ENCODE peak calls at places on chromosomes 13 and 19, in six cellular contexts. One of them, this sample, is unnamed.

GRCh38 chr13:38979891-38980627 is 10.6 kb downstream of the STOML3 start:
- DNase-seq in activated naive CD8-positive, alpha-beta T cell treated with anti-CD3 and anti-CD28 coated beads, Interleukin-2, amount 50 U/mL, for 24 hours: no peak
- DNase-seq in EH: no peak
- DNase-seq in LoVo: no peak
- DNase-seq in astrocyte of the cerebellum: no peak
- DNase-seq in choroid plexus epithelial cell: peak
- DNase-seq in this sample: no peak

GRCh38 chr13:32582991-32583390 is 3.3 kb upstream of the PDS5B start:
- DNase-seq in EH: no peak
- DNase-seq in LoVo: no peak
- DNase-seq in astrocyte of the cerebellum: no peak
- DNase-seq in activated naive CD8-positive, alpha-beta T cell treated with anti-CD3 and anti-CD28 coated beads, Interleukin-2, amount 50 U/mL, for 24 hours: no peak
- DNase-seq in choroid plexus epithelial cell: no peak
- DNase-seq in this sample: no peak

GRCh38 chr13:67390462-67391093 is 160.4 kb upstream of the PCDH9 start:
- DNase-seq in LoVo: no peak
- DNase-seq in astrocyte of the cerebellum: peak
- DNase-seq in activated naive CD8-positive, alpha-beta T cell treated with anti-CD3 and anti-CD28 coated beads, Interleukin-2, amount 50 U/mL, for 24 hours: no peak
- DNase-seq in EH: no peak
- DNase-seq in choroid plexus epithelial cell: peak
- DNase-seq in this sample: no peak

GRCh38 chr13:99322297-99323103 is 15.3 kb upstream of the GPR183 start:
- DNase-seq in activated naive CD8-positive, alpha-beta T cell treated with anti-CD3 and anti-CD28 coated beads, Interleukin-2, amount 50 U/mL, for 24 hours: no peak
- DNase-seq in LoVo: no peak
- DNase-seq in astrocyte of the cerebellum: peak
- DNase-seq in EH: peak
- DNase-seq in choroid plexus epithelial cell: peak
- DNase-seq in this sample: peak

GRCh38 chr13:93244918-93245280 is 18.3 kb downstream of the GPC6 start:
- DNase-seq in astrocyte of the cerebellum: no peak
- DNase-seq in EH: peak
- DNase-seq in activated naive CD8-positive, alpha-beta T cell treated with anti-CD3 and anti-CD28 coated beads, Interleukin-2, amount 50 U/mL, for 24 hours: no peak
- DNase-seq in choroid plexus epithelial cell: peak
- DNase-seq in LoVo: no peak
- DNase-seq in this sample: peak

GRCh38 chr19:51327066-51327985 is 14.6 kb downstream of the VSIG10L start:
- DNase-seq in LoVo: no peak
- DNase-seq in astrocyte of the cerebellum: no peak
- DNase-seq in choroid plexus epithelial cell: peak
- DNase-seq in activated naive CD8-positive, alpha-beta T cell treated with anti-CD3 and anti-CD28 coated beads, Interleukin-2, amount 50 U/mL, for 24 hours: peak
- DNase-seq in EH: no peak
- DNase-seq in this sample: no peak

GRCh38 chr19:33248553-33248953 is 22.9 kb upstream of the SLC7A10 start:
- DNase-seq in astrocyte of the cerebellum: no peak
- DNase-seq in activated naive CD8-positive, alpha-beta T cell treated with anti-CD3 and anti-CD28 coated beads, Interleukin-2, amount 50 U/mL, for 24 hours: no peak
- DNase-seq in LoVo: no peak
- DNase-seq in EH: no peak
- DNase-seq in choroid plexus epithelial cell: no peak
- DNase-seq in this sample: no peak

GRCh38 chr19:46495789-46496099 is at the start of gene PNMA8B:
- DNase-seq in LoVo: no peak
- DNase-seq in EH: no peak
- DNase-seq in activated naive CD8-positive, alpha-beta T cell treated with anti-CD3 and anti-CD28 coated beads, Interleukin-2, amount 50 U/mL, for 24 hours: no peak
- DNase-seq in astrocyte of the cerebellum: no peak
- DNase-seq in choroid plexus epithelial cell: peak
- DNase-seq in this sample: no peak

GRCh38 chr19:39507715-39508364 is 7.1 kb upstream of the SELENOV start:
- DNase-seq in activated naive CD8-positive, alpha-beta T cell treated with anti-CD3 and anti-CD28 coated beads, Interleukin-2, amount 50 U/mL, for 24 hours: no peak
- DNase-seq in choroid plexus epithelial cell: no peak
- DNase-seq in EH: no peak
- DNase-seq in astrocyte of the cerebellum: no peak
- DNase-seq in LoVo: no peak
- DNase-seq in this sample: no peak

GRCh38 chr13:42378383-42378780 is 106.4 kb downstream of the AKAP11 start:
- DNase-seq in astrocyte of the cerebellum: no peak
- DNase-seq in choroid plexus epithelial cell: no peak
- DNase-seq in LoVo: no peak
- DNase-seq in activated naive CD8-positive, alpha-beta T cell treated with anti-CD3 and anti-CD28 coated beads, Interleukin-2, amount 50 U/mL, for 24 hours: no peak
- DNase-seq in EH: no peak
- DNase-seq in this sample: no peak

GRCh38 chr19:47310819-47311218 is 1.2 kb downstream of the C5AR1 start:
- DNase-seq in LoVo: peak
- DNase-seq in EH: peak
- DNase-seq in activated naive CD8-positive, alpha-beta T cell treated with anti-CD3 and anti-CD28 coated beads, Interleukin-2, amount 50 U/mL, for 24 hours: no peak
- DNase-seq in astrocyte of the cerebellum: no peak
- DNase-seq in choroid plexus epithelial cell: peak
- DNase-seq in this sample: peak

GRCh38 chr19:46704379-46705076 is 12.4 kb downstream of the PRKD2 start:
- DNase-seq in LoVo: peak
- DNase-seq in choroid plexus epithelial cell: peak
- DNase-seq in EH: peak
- DNase-seq in astrocyte of the cerebellum: no peak
- DNase-seq in activated naive CD8-positive, alpha-beta T cell treated with anti-CD3 and anti-CD28 coated beads, Interleukin-2, amount 50 U/mL, for 24 hours: peak
- DNase-seq in this sample: peak

GRCh38 chr13:45823583-45823982 is 28.0 kb downstream of the SIAH3 start:
- DNase-seq in activated naive CD8-positive, alpha-beta T cell treated with anti-CD3 and anti-CD28 coated beads, Interleukin-2, amount 50 U/mL, for 24 hours: no peak
- DNase-seq in LoVo: no peak
- DNase-seq in astrocyte of the cerebellum: no peak
- DNase-seq in EH: no peak
- DNase-seq in choroid plexus epithelial cell: no peak
- DNase-seq in this sample: no peak

GRCh38 chr19:4449826-4450075 is 7.8 kb downstream of the UBXN6 start:
- DNase-seq in activated naive CD8-positive, alpha-beta T cell treated with anti-CD3 and anti-CD28 coated beads, Interleukin-2, amount 50 U/mL, for 24 hours: no peak
- DNase-seq in EH: no peak
- DNase-seq in astrocyte of the cerebellum: no peak
- DNase-seq in LoVo: no peak
- DNase-seq in choroid plexus epithelial cell: no peak
- DNase-seq in this sample: no peak

GRCh38 chr19:17121736-17122293 is 46.2 kb downstream of the MYO9B start:
- DNase-seq in EH: peak
- DNase-seq in choroid plexus epithelial cell: peak
- DNase-seq in activated naive CD8-positive, alpha-beta T cell treated with anti-CD3 and anti-CD28 coated beads, Interleukin-2, amount 50 U/mL, for 24 hours: no peak
- DNase-seq in astrocyte of the cerebellum: peak
- DNase-seq in LoVo: no peak
- DNase-seq in this sample: peak

GRCh38 chr19:15280915-15281683 is 48.9 kb upstream of the EPHX3 start:
- DNase-seq in astrocyte of the cerebellum: peak
- DNase-seq in EH: peak
- DNase-seq in activated naive CD8-positive, alpha-beta T cell treated with anti-CD3 and anti-CD28 coated beads, Interleukin-2, amount 50 U/mL, for 24 hours: no peak
- DNase-seq in choroid plexus epithelial cell: peak
- DNase-seq in LoVo: peak
- DNase-seq in this sample: peak

GRCh38 chr13:37068962-37069361 is 9.5 kb upstream of the SUPT20H start:
- DNase-seq in LoVo: no peak
- DNase-seq in EH: peak
- DNase-seq in choroid plexus epithelial cell: peak
- DNase-seq in astrocyte of the cerebellum: no peak
- DNase-seq in activated naive CD8-positive, alpha-beta T cell treated with anti-CD3 and anti-CD28 coated beads, Interleukin-2, amount 50 U/mL, for 24 hours: no peak
- DNase-seq in this sample: no peak

GRCh38 chr19:48799358-48800300 is 11.2 kb downstream of the BCAT2 start:
- DNase-seq in EH: no peak
- DNase-seq in LoVo: no peak
- DNase-seq in astrocyte of the cerebellum: no peak
- DNase-seq in activated naive CD8-positive, alpha-beta T cell treated with anti-CD3 and anti-CD28 coated beads, Interleukin-2, amount 50 U/mL, for 24 hours: no peak
- DNase-seq in choroid plexus epithelial cell: peak
- DNase-seq in this sample: no peak

GRCh38 chr19:1266818-1267440 is 2.2 kb upstream of the CIRBP start:
- DNase-seq in EH: no peak
- DNase-seq in LoVo: peak
- DNase-seq in astrocyte of the cerebellum: no peak
- DNase-seq in choroid plexus epithelial cell: peak
- DNase-seq in activated naive CD8-positive, alpha-beta T cell treated with anti-CD3 and anti-CD28 coated beads, Interleukin-2, amount 50 U/mL, for 24 hours: peak
- DNase-seq in this sample: peak

GRCh38 chr19:55112781-55113569 is 4.5 kb downstream of the PPP1R12C start:
- DNase-seq in LoVo: no peak
- DNase-seq in choroid plexus epithelial cell: no peak
- DNase-seq in EH: no peak
- DNase-seq in activated naive CD8-positive, alpha-beta T cell treated with anti-CD3 and anti-CD28 coated beads, Interleukin-2, amount 50 U/mL, for 24 hours: no peak
- DNase-seq in astrocyte of the cerebellum: no peak
- DNase-seq in this sample: no peak